ENCODE peak calls at places on chromosomes 5 and 9, in five cellular contexts. R is GM20000; L is activated CD4-positive, alpha-beta T cell treated with anti-CD3 and anti-CD28 coated beads for 24 hours; V is stimulated activated CD4-positive, alpha-beta T cell treated with anti-CD3 and anti-CD28 coated beads, Interleukin-2, amount 100 ng/mL, for 24 hours; M is GM19239. F is an unnamed sample.

GRCh38 chr9:5778799-5779198 is 54.1 kb downstream of the ERMP1 start:
- DNase-seq in V (no peak), R (no peak), M (no peak), L (no peak), F (no peak)

GRCh38 chr9:77816641-77817341 is 168.7 kb upstream of the GNA14 start:
- DNase-seq in R (no peak), M (no peak), V (no peak), L (no peak), F (no peak)

GRCh38 chr5:399296-400281 is 43.4 kb upstream of the EXOC3 start:
- DNase-seq in V (peak; percentile 75), M (peak; percentile 63), R (peak; percentile 86), L (peak; percentile 48), F (peak; percentile 62)

GRCh38 chr5:143986567-143987242 is 174.7 kb downstream of the HMHB1 start:
- DNase-seq in R (no peak), M (no peak), L (no peak), V (no peak), F (no peak)

GRCh38 chr5:126805108-126805507 is 28.2 kb downstream of the LMNB1 start:
- DNase-seq in M (no peak), R (no peak), V (no peak), L (no peak), F (no peak)

GRCh38 chr5:155278524-155278923 is 265.0 kb downstream of the KIF4B start:
- DNase-seq in M (no peak), L (no peak), R (no peak), V (no peak), F (no peak)

GRCh38 chr5:149583394-149583793 is 2.1 kb downstream of the ARHGEF37 start:
- DNase-seq in L (no peak), M (no peak), R (no peak), V (no peak), F (no peak)

GRCh38 chr5:144947019-144947418 is 776.3 kb downstream of the KCTD16 start:
- DNase-seq in M (no peak), L (no peak), V (no peak), R (no peak), F (no peak)

GRCh38 chr5:140319833-140320232 is 16.9 kb upstream of the PFDN1 start:
- DNase-seq in V (no peak), L (no peak), M (no peak), R (no peak), F (no peak)

GRCh38 chr9:21872696-21873095 is 70.3 kb downstream of the MTAP start:
- DNase-seq in L (no peak), M (no peak), V (no peak), R (no peak), F (no peak)

GRCh38 chr5:17235736-17236330 is 18.4 kb downstream of the BASP1 start:
- DNase-seq in L (no peak), M (no peak), V (no peak), R (no peak), F (no peak)

GRCh38 chr9:116992870-116993269 is 305.8 kb downstream of the TRIM32 start:
- DNase-seq in L (no peak), V (no peak), R (no peak), M (no peak), F (no peak)

GRCh38 chr9:16364347-16364746 is 506.1 kb downstream of the BNC2 start:
- DNase-seq in R (no peak), M (no peak), L (no peak), V (no peak), F (no peak)

GRCh38 chr9:137494104-137494544 is 35.0 kb upstream of the NSMF start:
- DNase-seq in V (no peak), L (no peak), M (no peak), R (no peak), F (peak; percentile 61)

GRCh38 chr9:880725-881124 is 39.2 kb downstream of the DMRT1 start:
- DNase-seq in V (no peak), M (no peak), R (peak; percentile 34), L (no peak), F (no peak)

GRCh38 chr5:1014781-1015221 is 6.2 kb downstream of the NKD2 start:
- DNase-seq in R (no peak), L (no peak), M (no peak), V (no peak), F (no peak)

GRCh38 chr5:170504598-170505266 is 912 bp downstream of the KCNIP1 start:
- DNase-seq in M (no peak), L (no peak), R (no peak), V (no peak), F (no peak)

GRCh38 chr9:5851445-5851844 is 18.5 kb upstream of the ERMP1 start:
- DNase-seq in L (no peak), M (peak; percentile 48), V (peak; percentile 32), R (peak; percentile 72), F (no peak)

GRCh38 chr9:134950404-134950760 is 32.7 kb upstream of the FCN1 start:
- DNase-seq in R (no peak), V (no peak), L (no peak), M (no peak), F (no peak)

GRCh38 chr9:18237776-18238175 is 236.2 kb upstream of the ADAMTSL1 start:
- DNase-seq in V (no peak), L (no peak), R (no peak), M (no peak), F (no peak)

GRCh38 chr5:7391215-7391614 is 4.7 kb upstream of the ADCY2 start:
- DNase-seq in V (no peak), L (no peak), R (no peak), M (no peak), F (no peak)

GRCh38 chr9:126380447-126380846 is 53.8 kb downstream of the MVB12B start:
- DNase-seq in L (no peak), V (no peak), R (no peak), M (no peak), F (no peak)

GRCh38 chr5:65760504-65761275 is 38.7 kb downstream of the NLN start:
- DNase-seq in R (peak; percentile 50), L (no peak), V (peak; percentile 7), M (no peak), F (peak; percentile 59)

GRCh38 chr5:178642351-178642909 is 15.6 kb upstream of the CLK4 start:
- DNase-seq in M (no peak), R (no peak), L (no peak), V (no peak), F (no peak)

GRCh38 chr9:116476935-116477381 is 210.1 kb upstream of the TRIM32 start:
- DNase-seq in M (no peak), L (no peak), R (no peak), V (no peak), F (no peak)

GRCh38 chr5:126433708-126434107 is 10.5 kb downstream of the GRAMD2B start:
- DNase-seq in V (no peak), L (no peak), M (no peak), R (no peak), F (no peak)

GRCh38 chr9:124078641-124079040 is 67.1 kb downstream of the LHX2 start:
- DNase-seq in L (no peak), V (no peak), R (no peak), M (no peak), F (no peak)

F was measured in RPMI8226.